ENCODE peak calls at places on chromosomes 1 and 21, in four cellular contexts. X is fibroblast of lung, I is IMR-90, T is RWPE1. N is an unnamed sample.

GRCh38 chr1:154329152-154329521 is 3.8 kb downstream of the ATP8B2 start:
- DNase-seq in X (peak; percentile 40), I (no peak), T (no peak), N (peak; percentile 43)

GRCh38 chr21:33127154-33127893 is 57.4 kb downstream of the OLIG1 start:
- DNase-seq in X (peak; percentile 44), I (peak; percentile 65), T (peak; percentile 54), N (peak; percentile 76)

GRCh38 chr1:227364657-227365056 is 46.4 kb upstream of the CDC42BPA start:
- DNase-seq in X (no peak), I (no peak), T (no peak), N (no peak)

GRCh38 chr1:229012823-229013222 is 258.1 kb upstream of the RAB4A start:
- DNase-seq in X (peak; percentile 32), I (peak; percentile 52), T (no peak), N (peak; percentile 12)

GRCh38 chr1:3531928-3532327 is 77.5 kb downstream of the ARHGEF16 start:
- DNase-seq in X (no peak), I (no peak), T (no peak), N (no peak)

GRCh38 chr1:34547043-34547674 is 207.7 kb upstream of the GJB5 start:
- DNase-seq in X (no peak), I (no peak), T (no peak), N (peak; percentile 16)

GRCh38 chr1:41802532-41803501 is 115.9 kb downstream of the HIVEP3 start:
- DNase-seq in X (no peak), I (no peak), T (peak; percentile 37), N (peak; percentile 22)

GRCh38 chr1:56948403-56949023 is 17.3 kb downstream of the C8B start:
- DNase-seq in X (peak; percentile 49), I (peak; percentile 6), T (no peak), N (peak; percentile 52)

GRCh38 chr1:38076455-38076854 is 29.9 kb upstream of the POU3F1 start:
- DNase-seq in X (no peak), I (no peak), T (no peak), N (no peak)

GRCh38 chr1:206801467-206801866 is 29.2 kb upstream of the IL10 start:
- DNase-seq in X (no peak), I (no peak), T (no peak), N (no peak)

GRCh38 chr1:88221396-88221795 is 462.7 kb upstream of the PKN2 start:
- DNase-seq in X (peak; percentile 84), I (peak; percentile 13), T (no peak), N (peak; percentile 30)

GRCh38 chr1:23168079-23168461 is 586 bp downstream of the LUZP1 start:
- DNase-seq in X (no peak), I (no peak), T (no peak), N (peak; percentile 69)

GRCh38 chr1:217214551-217214950 is 416.3 kb downstream of the GPATCH2 start:
- DNase-seq in X (no peak), I (no peak), T (no peak), N (no peak)

GRCh38 chr1:38773483-38773882 is 86.1 kb downstream of the RRAGC start:
- DNase-seq in X (no peak), I (no peak), T (no peak), N (no peak)

GRCh38 chr1:201649776-201650607 is 111.1 kb downstream of the NAV1 start:
- DNase-seq in X (peak; percentile 81), I (peak; percentile 70), T (peak; percentile 87), N (peak; percentile 88)

GRCh38 chr1:223140551-223140950 is 2.5 kb downstream of the TLR5 start:
- DNase-seq in X (no peak), I (no peak), T (no peak), N (peak; percentile 6)

GRCh38 chr1:178536844-178537371 is 24.0 kb downstream of the TEX35 start:
- DNase-seq in X (peak; percentile 99), I (peak; percentile 99), T (peak; percentile 86), N (peak; percentile 99)

GRCh38 chr1:27872802-27873665 is 690 bp downstream of the THEMIS2 start:
- DNase-seq in X (peak; percentile 39), I (peak; percentile 40), T (no peak), N (peak; percentile 82)

GRCh38 chr1:113660053-113660452 is 99.2 kb downstream of the PHTF1 start:
- DNase-seq in X (no peak), I (no peak), T (no peak), N (no peak)

GRCh38 chr1:247241687-247242086 is 14.2 kb upstream of the VN1R5 start:
- DNase-seq in X (peak; percentile 10), I (no peak), T (peak; percentile 31), N (peak; percentile 25)

GRCh38 chr1:111221633-111222286 is 5.8 kb upstream of the CHI3L2 start:
- DNase-seq in X (peak; percentile 36), I (peak; percentile 8), T (no peak), N (no peak)

GRCh38 chr1:157288006-157288405 is 149.8 kb upstream of the ETV3 start:
- DNase-seq in X (no peak), I (no peak), T (no peak), N (no peak)

GRCh38 chr1:157286096-157286495 is 147.9 kb upstream of the ETV3 start:
- DNase-seq in X (no peak), I (no peak), T (no peak), N (no peak)

GRCh38 chr1:157288511-157288910 is 150.3 kb upstream of the ETV3 start:
- DNase-seq in X (no peak), I (no peak), T (no peak), N (peak; percentile 6)

GRCh38 chr1:157286646-157287420 is 148.6 kb upstream of the ETV3 start:
- DNase-seq in X (no peak), I (no peak), T (no peak), N (no peak)

DNA sequence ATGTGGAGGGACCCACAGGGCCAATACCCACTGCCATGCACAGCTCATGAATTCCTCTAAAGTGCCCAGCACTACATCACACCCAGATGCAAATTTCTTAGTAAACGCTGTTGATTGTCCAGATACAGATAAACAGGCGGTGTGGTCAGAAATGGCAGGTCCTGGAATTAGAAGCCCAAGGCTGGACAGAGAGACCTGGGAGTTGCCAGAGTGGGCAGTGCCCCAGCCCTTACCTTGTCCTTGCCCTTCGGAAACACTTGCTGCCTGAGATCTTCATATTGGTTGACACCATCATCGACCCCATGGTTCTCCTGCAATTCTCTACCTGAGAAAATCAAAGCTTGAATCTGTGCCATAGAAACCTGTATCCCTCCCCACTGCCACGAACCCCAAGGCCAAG is 149.3 kb upstream of the ETV3 start:
- DNase-seq in X (no peak), I (no peak), T (no peak), N (no peak)
- H3K27ac ChIP-seq in X (no peak overlapping the region), I (no peak overlapping the region), T (no peak overlapping the region), N (no peak overlapping the region)

DNA sequence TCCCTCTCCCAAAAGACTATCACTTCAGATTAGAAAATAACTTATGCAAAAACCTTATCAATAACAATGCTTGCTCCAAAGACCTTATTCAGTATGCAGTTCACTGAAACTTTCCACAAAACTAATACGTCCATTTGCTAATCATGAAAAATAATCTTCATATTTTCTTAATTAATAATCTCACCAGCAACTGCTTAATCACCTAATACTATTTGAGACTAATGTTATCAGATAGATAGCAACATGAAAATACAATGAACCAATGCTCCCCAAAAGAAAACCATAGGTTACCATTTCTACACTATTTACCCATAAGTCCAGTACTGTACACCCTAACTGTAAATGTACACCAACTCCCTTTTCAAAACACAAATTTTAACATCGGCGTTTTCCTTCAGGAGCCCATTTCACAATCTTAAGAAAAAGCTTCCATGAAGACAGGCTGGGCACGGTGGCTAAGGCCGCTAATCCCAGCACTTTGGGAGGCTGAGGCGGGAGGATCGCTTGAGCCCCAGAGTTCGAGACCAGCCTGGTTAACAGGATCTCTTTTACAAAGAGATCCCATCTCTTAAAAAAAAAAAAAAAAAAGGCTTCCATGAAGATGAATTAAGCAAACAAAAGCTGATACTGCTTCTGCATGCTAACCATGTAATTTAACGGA is 1.7 kb downstream of the GNB1 start:
- DNase-seq in X (no peak), I (peak; percentile 24), T (no peak), N (peak; percentile 58)
- H3K27ac ChIP-seq in X (peak overlapping the region; percentile 93), I (peak overlapping the region; percentile 84), T (peak overlapping the region; percentile 93), N (peak overlapping the region; percentile 76)

GRCh38 chr1:193013005-193013404 is 46.2 kb downstream of the UCHL5 start:
- DNase-seq in X (peak; percentile 32), I (peak; percentile 74), T (no peak), N (peak; percentile 62)
- H3K27ac ChIP-seq in X (no peak overlapping the region), I (no peak overlapping the region), T (no peak overlapping the region), N (peak overlapping the region; percentile 2)

DNA sequence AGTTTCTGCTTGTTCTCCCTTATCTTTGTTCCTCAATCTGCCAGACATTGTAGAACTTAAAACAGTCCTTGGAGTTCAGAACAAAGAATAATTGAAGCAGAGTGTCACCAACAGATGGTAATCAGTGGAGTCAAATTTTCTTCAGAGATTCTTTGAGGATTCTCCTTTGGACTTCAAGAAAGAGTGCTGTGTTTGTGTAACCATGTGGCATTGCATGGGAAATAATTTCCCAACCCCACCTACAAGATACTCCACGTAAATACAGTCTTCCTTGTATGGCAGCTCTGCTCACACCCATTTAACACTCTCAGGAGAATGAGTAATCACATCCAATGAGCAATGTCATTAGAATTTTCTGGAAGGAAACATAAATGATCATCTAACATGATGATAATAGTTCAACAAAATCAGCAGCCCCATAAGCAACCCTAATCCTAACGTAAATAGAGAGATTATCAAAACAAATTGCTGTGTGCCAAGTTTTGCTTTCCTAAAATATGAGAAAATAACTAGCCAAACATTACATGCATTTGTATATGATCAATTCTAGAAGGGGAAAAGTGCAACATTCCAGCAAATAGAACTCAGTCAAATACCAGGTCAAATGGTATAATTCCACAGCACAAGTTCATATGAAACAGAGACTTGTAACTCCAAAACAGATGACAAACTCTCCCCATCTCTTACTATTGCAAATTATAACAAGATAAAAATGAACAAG is 6.9 kb upstream of the DENND1B start:
- DNase-seq in X (peak; percentile 69), I (peak; percentile 75), T (peak; percentile 77), N (peak; percentile 66)
- H3K27ac ChIP-seq in X (no peak overlapping the region), I (peak overlapping the region; percentile 46), T (no peak overlapping the region), N (peak overlapping the region; percentile 75)

GRCh38 chr21:39065912-39066311 is 117.3 kb downstream of the PSMG1 start:
- DNase-seq in X (peak; percentile 6), I (no peak), T (no peak), N (no peak)
- H3K27ac ChIP-seq in X (no peak overlapping the region), I (no peak overlapping the region), T (no peak overlapping the region), N (no peak overlapping the region)

GRCh38 chr1:159854693-159855192 is 7.7 kb downstream of the VSIG8 start:
- DNase-seq in X (peak; percentile 89), I (peak; percentile 77), T (peak; percentile 65), N (peak; percentile 95)

GRCh38 chr1:159851386-159851785 is 11.1 kb downstream of the VSIG8 start:
- DNase-seq in X (no peak), I (no peak), T (no peak), N (no peak)

GRCh38 chr1:159855709-159856108 is 6.7 kb downstream of the VSIG8 start:
- DNase-seq in X (no peak), I (no peak), T (no peak), N (no peak)

GRCh38 chr1:159854101-159854692 is 8.3 kb downstream of the VSIG8 start:
- DNase-seq in X (peak; percentile 57), I (no peak), T (no peak), N (peak; percentile 78)

GRCh38 chr1:159853417-159853816 is 9.0 kb downstream of the VSIG8 start:
- DNase-seq in X (peak; percentile 75), I (peak; percentile 65), T (no peak), N (peak; percentile 68)
- H3K27ac ChIP-seq in X (no peak overlapping the region), I (no peak overlapping the region), T (no peak overlapping the region), N (peak overlapping the region; percentile 90)